ENCODE peak calls at places on chromosomes 3 and 15, in seven cellular contexts. One of them, this sample, is unnamed.

GRCh38 chr3:194130807-194131589 is 5.0 kb upstream of the HES1 start:
- DNase-seq in ovary: no peak
- DNase-seq in left ventricle myocardium inferior: no peak
- DNase-seq in suprapubic skin: no peak
- DNase-seq in fibroblast of pulmonary artery: peak; percentile 23
- DNase-seq in AG10803: peak; percentile 50
- DNase-seq in fibroblast of lung: no peak
- DNase-seq in this sample: no peak

GRCh38 chr3:64079369-64080160 is 56.3 kb upstream of the PSMD6 start:
- DNase-seq in AG10803: peak; percentile 48
- DNase-seq in fibroblast of lung: no peak
- DNase-seq in left ventricle myocardium inferior: no peak
- DNase-seq in fibroblast of pulmonary artery: no peak
- DNase-seq in ovary: no peak
- DNase-seq in suprapubic skin: no peak
- DNase-seq in this sample: peak; percentile 37

GRCh38 chr3:126277629-126278378 is 79.4 kb downstream of the KLF15 start:
- DNase-seq in fibroblast of lung: no peak
- DNase-seq in ovary: no peak
- DNase-seq in left ventricle myocardium inferior: no peak
- DNase-seq in fibroblast of pulmonary artery: no peak
- DNase-seq in AG10803: no peak
- DNase-seq in suprapubic skin: no peak
- DNase-seq in this sample: no peak

GRCh38 chr3:17828388-17828787 is 86.0 kb upstream of the TBC1D5 start:
- DNase-seq in suprapubic skin: no peak
- DNase-seq in AG10803: no peak
- DNase-seq in ovary: no peak
- DNase-seq in fibroblast of pulmonary artery: no peak
- DNase-seq in fibroblast of lung: no peak
- DNase-seq in left ventricle myocardium inferior: no peak
- DNase-seq in this sample: no peak

GRCh38 chr3:190747566-190747965 is 114.9 kb downstream of the GMNC start:
- DNase-seq in fibroblast of pulmonary artery: peak; percentile 38
- DNase-seq in left ventricle myocardium inferior: no peak
- DNase-seq in AG10803: peak; percentile 27
- DNase-seq in ovary: no peak
- DNase-seq in suprapubic skin: no peak
- DNase-seq in fibroblast of lung: peak; percentile 10
- DNase-seq in this sample: peak; percentile 62

GRCh38 chr3:141769171-141769894 is 6.1 kb downstream of the GRK7 start:
- DNase-seq in AG10803: no peak
- DNase-seq in left ventricle myocardium inferior: no peak
- DNase-seq in suprapubic skin: no peak
- DNase-seq in fibroblast of lung: no peak
- DNase-seq in fibroblast of pulmonary artery: peak; percentile 49
- DNase-seq in ovary: no peak
- DNase-seq in this sample: peak; percentile 36

GRCh38 chr3:138879541-138880380 is 45.0 kb upstream of the PIK3CB start:
- DNase-seq in fibroblast of pulmonary artery: no peak
- DNase-seq in ovary: no peak
- DNase-seq in suprapubic skin: no peak
- DNase-seq in left ventricle myocardium inferior: no peak
- DNase-seq in fibroblast of lung: no peak
- DNase-seq in AG10803: no peak
- DNase-seq in this sample: no peak

GRCh38 chr3:36635731-36636130 is 128.6 kb downstream of the DCLK3 start:
- DNase-seq in fibroblast of pulmonary artery: no peak
- DNase-seq in suprapubic skin: no peak
- DNase-seq in AG10803: peak; percentile 15
- DNase-seq in ovary: no peak
- DNase-seq in left ventricle myocardium inferior: no peak
- DNase-seq in fibroblast of lung: no peak
- DNase-seq in this sample: peak; percentile 6

GRCh38 chr3:46544771-46545503 is 21.2 kb downstream of the LRRC2 start:
- DNase-seq in ovary: no peak
- DNase-seq in AG10803: no peak
- DNase-seq in left ventricle myocardium inferior: no peak
- DNase-seq in suprapubic skin: no peak
- DNase-seq in fibroblast of lung: no peak
- DNase-seq in fibroblast of pulmonary artery: no peak
- DNase-seq in this sample: no peak

GRCh38 chr3:50850639-50851511 is 176.1 kb downstream of the DOCK3 start:
- DNase-seq in AG10803: no peak
- DNase-seq in suprapubic skin: no peak
- DNase-seq in left ventricle myocardium inferior: no peak
- DNase-seq in fibroblast of pulmonary artery: no peak
- DNase-seq in ovary: no peak
- DNase-seq in fibroblast of lung: no peak
- DNase-seq in this sample: no peak

GRCh38 chr3:20190991-20191390 is 5.0 kb upstream of the SGO1 start:
- DNase-seq in suprapubic skin: no peak
- DNase-seq in ovary: no peak
- DNase-seq in left ventricle myocardium inferior: no peak
- DNase-seq in AG10803: no peak
- DNase-seq in fibroblast of lung: no peak
- DNase-seq in fibroblast of pulmonary artery: no peak
- DNase-seq in this sample: no peak

GRCh38 chr3:189927975-189928895 is 192.5 kb downstream of the P3H2 start:
- DNase-seq in suprapubic skin: no peak
- DNase-seq in fibroblast of lung: no peak
- DNase-seq in left ventricle myocardium inferior: no peak
- DNase-seq in AG10803: no peak
- DNase-seq in fibroblast of pulmonary artery: peak; percentile 15
- DNase-seq in ovary: no peak
- DNase-seq in this sample: peak; percentile 25

GRCh38 chr3:41684802-41685740 is 276.8 kb downstream of the ULK4 start:
- DNase-seq in AG10803: peak; percentile 36
- DNase-seq in fibroblast of lung: no peak
- DNase-seq in fibroblast of pulmonary artery: no peak
- DNase-seq in left ventricle myocardium inferior: no peak
- DNase-seq in suprapubic skin: no peak
- DNase-seq in ovary: no peak
- DNase-seq in this sample: peak; percentile 20

GRCh38 chr15:51424780-51425179 is 83.3 kb downstream of the GLDN start:
- DNase-seq in fibroblast of pulmonary artery: no peak
- DNase-seq in suprapubic skin: no peak
- DNase-seq in left ventricle myocardium inferior: no peak
- DNase-seq in AG10803: no peak
- DNase-seq in fibroblast of lung: no peak
- DNase-seq in ovary: no peak
- DNase-seq in this sample: no peak

GRCh38 chr3:59777559-59778178 is 727.8 kb upstream of the CFAP20DC start:
- DNase-seq in left ventricle myocardium inferior: no peak
- DNase-seq in AG10803: no peak
- DNase-seq in suprapubic skin: no peak
- DNase-seq in fibroblast of lung: no peak
- DNase-seq in ovary: no peak
- DNase-seq in fibroblast of pulmonary artery: no peak
- DNase-seq in this sample: no peak

GRCh38 chr3:95629802-95630201 is 1184.6 kb upstream of the EPHA6 start:
- DNase-seq in suprapubic skin: no peak
- DNase-seq in fibroblast of lung: no peak
- DNase-seq in AG10803: no peak
- DNase-seq in ovary: no peak
- DNase-seq in left ventricle myocardium inferior: no peak
- DNase-seq in fibroblast of pulmonary artery: no peak
- DNase-seq in this sample: no peak

GRCh38 chr3:165837801-165838200 is 578 bp upstream of the BCHE start:
- DNase-seq in fibroblast of lung: no peak
- DNase-seq in ovary: no peak
- DNase-seq in AG10803: no peak
- DNase-seq in suprapubic skin: no peak
- DNase-seq in fibroblast of pulmonary artery: no peak
- DNase-seq in left ventricle myocardium inferior: no peak
- DNase-seq in this sample: no peak

GRCh38 chr3:12451481-12451880 is 32.8 kb upstream of the TSEN2 start:
- DNase-seq in fibroblast of lung: no peak
- DNase-seq in suprapubic skin: peak; percentile 45
- DNase-seq in fibroblast of pulmonary artery: no peak
- DNase-seq in AG10803: no peak
- DNase-seq in left ventricle myocardium inferior: no peak
- DNase-seq in ovary: no peak
- DNase-seq in this sample: no peak

GRCh38 chr15:65213241-65213640 is 2.0 kb upstream of the CILP start:
- DNase-seq in left ventricle myocardium inferior: no peak
- DNase-seq in fibroblast of pulmonary artery: no peak
- DNase-seq in ovary: no peak
- DNase-seq in suprapubic skin: no peak
- DNase-seq in fibroblast of lung: no peak
- DNase-seq in AG10803: no peak
- DNase-seq in this sample: peak; percentile 44

GRCh38 chr15:93158104-93158503 is 69.1 kb upstream of the RGMA start:
- DNase-seq in suprapubic skin: no peak
- DNase-seq in AG10803: no peak
- DNase-seq in fibroblast of pulmonary artery: no peak
- DNase-seq in ovary: no peak
- DNase-seq in left ventricle myocardium inferior: no peak
- DNase-seq in fibroblast of lung: no peak
- DNase-seq in this sample: no peak

GRCh38 chr3:126845910-126846309 is 137.0 kb upstream of the PLXNA1 start:
- DNase-seq in fibroblast of pulmonary artery: no peak
- DNase-seq in suprapubic skin: no peak
- DNase-seq in AG10803: no peak
- DNase-seq in fibroblast of lung: no peak
- DNase-seq in ovary: no peak
- DNase-seq in left ventricle myocardium inferior: no peak
- DNase-seq in this sample: no peak

GRCh38 chr15:87033056-87033455 is 953.4 kb downstream of the AGBL1 start:
- DNase-seq in fibroblast of pulmonary artery: peak; percentile 2
- DNase-seq in fibroblast of lung: no peak
- DNase-seq in ovary: no peak
- DNase-seq in suprapubic skin: no peak
- DNase-seq in AG10803: no peak
- DNase-seq in left ventricle myocardium inferior: no peak
- DNase-seq in this sample: peak; percentile 52
- TF ChIP-seq CTCF in fibroblast of pulmonary artery: peak; percentile 12
- TF ChIP-seq CTCF in fibroblast of lung: no peak
- TF ChIP-seq CTCF in ovary: no peak
- TF ChIP-seq CTCF in suprapubic skin: no peak
- TF ChIP-seq CTCF in AG10803: peak; percentile 33
- TF ChIP-seq CTCF in left ventricle myocardium inferior: peak; percentile 16
- TF ChIP-seq CTCF in this sample: peak; percentile 34

GRCh38 chr3:97719156-97719821 is 45.3 kb upstream of the ARL6 start:
- DNase-seq in fibroblast of pulmonary artery: peak; percentile 78
- DNase-seq in ovary: peak; percentile 60
- DNase-seq in left ventricle myocardium inferior: peak; percentile 46
- DNase-seq in suprapubic skin: no peak
- DNase-seq in AG10803: peak; percentile 54
- DNase-seq in fibroblast of lung: peak; percentile 67
- DNase-seq in this sample: peak; percentile 74
- H3K4me3 ChIP-seq in fibroblast of pulmonary artery: peak overlapping the region; percentile 26
- H3K4me3 ChIP-seq in ovary: no peak overlapping the region
- H3K4me3 ChIP-seq in left ventricle myocardium inferior: no peak overlapping the region
- H3K4me3 ChIP-seq in suprapubic skin: no peak overlapping the region
- H3K4me3 ChIP-seq in AG10803: no peak overlapping the region
- H3K4me3 ChIP-seq in fibroblast of lung: peak overlapping the region; percentile 35
- H3K4me3 ChIP-seq in this sample: peak overlapping the region; percentile 39

GRCh38 chr15:85314139-85314538 is 66.3 kb upstream of the AKAP13 start:
- DNase-seq in suprapubic skin: no peak
- DNase-seq in ovary: no peak
- DNase-seq in fibroblast of lung: no peak
- DNase-seq in AG10803: peak; percentile 62
- DNase-seq in left ventricle myocardium inferior: no peak
- DNase-seq in fibroblast of pulmonary artery: no peak
- DNase-seq in this sample: no peak

GRCh38 chr15:85312486-85312885 is 67.9 kb upstream of the AKAP13 start:
- DNase-seq in fibroblast of lung: peak; percentile 24
- DNase-seq in left ventricle myocardium inferior: no peak
- DNase-seq in AG10803: peak; percentile 18
- DNase-seq in suprapubic skin: no peak
- DNase-seq in ovary: no peak
- DNase-seq in fibroblast of pulmonary artery: peak; percentile 46
- DNase-seq in this sample: no peak

GRCh38 chr15:85313339-85313738 is 67.1 kb upstream of the AKAP13 start:
- DNase-seq in ovary: no peak
- DNase-seq in fibroblast of pulmonary artery: no peak
- DNase-seq in AG10803: no peak
- DNase-seq in fibroblast of lung: no peak
- DNase-seq in suprapubic skin: no peak
- DNase-seq in left ventricle myocardium inferior: no peak
- DNase-seq in this sample: no peak

GRCh38 chr15:85311647-85312046 is 68.8 kb upstream of the AKAP13 start:
- DNase-seq in left ventricle myocardium inferior: no peak
- DNase-seq in suprapubic skin: no peak
- DNase-seq in AG10803: no peak
- DNase-seq in fibroblast of pulmonary artery: no peak
- DNase-seq in fibroblast of lung: no peak
- DNase-seq in ovary: no peak
- DNase-seq in this sample: no peak

DNA sequence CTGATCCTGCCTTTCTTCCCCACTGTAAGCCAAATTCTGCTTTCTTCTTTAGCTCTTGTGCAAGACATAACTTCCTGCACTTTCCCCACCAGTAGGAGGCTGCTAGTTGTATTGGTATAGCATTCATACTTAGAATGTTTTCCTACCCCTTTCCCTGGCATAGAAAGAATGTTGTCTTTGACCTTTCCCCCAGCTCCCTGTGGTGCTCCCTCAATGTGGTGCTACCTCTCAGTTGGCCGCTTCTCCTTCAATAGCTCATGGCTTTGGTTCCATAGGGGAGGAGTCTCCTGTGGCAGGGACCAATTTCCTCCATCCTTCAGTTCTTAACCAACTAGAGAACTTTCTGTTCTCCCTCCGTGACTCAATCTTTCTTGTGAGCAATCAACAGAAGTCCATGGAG is 67.5 kb upstream of the AKAP13 start:
- DNase-seq in left ventricle myocardium inferior: no peak
- DNase-seq in fibroblast of lung: peak; percentile 53
- DNase-seq in AG10803: peak; percentile 62
- DNase-seq in ovary: no peak
- DNase-seq in fibroblast of pulmonary artery: peak; percentile 76
- DNase-seq in suprapubic skin: no peak
- DNase-seq in this sample: peak; percentile 53
- TF ChIP-seq CTCF in left ventricle myocardium inferior: no peak
- TF ChIP-seq CTCF in fibroblast of lung: peak; percentile 41
- TF ChIP-seq CTCF in AG10803: peak; percentile 49
- TF ChIP-seq CTCF in ovary: no peak
- TF ChIP-seq CTCF in fibroblast of pulmonary artery: peak; percentile 57
- TF ChIP-seq CTCF in suprapubic skin: no peak
- TF ChIP-seq CTCF in this sample: peak; percentile 37

GRCh38 chr3:112979244-112979832 is 4.4 kb upstream of the CD200R1 start:
- DNase-seq in left ventricle myocardium inferior: no peak
- DNase-seq in fibroblast of pulmonary artery: peak; percentile 56
- DNase-seq in suprapubic skin: no peak
- DNase-seq in ovary: no peak
- DNase-seq in fibroblast of lung: peak; percentile 61
- DNase-seq in AG10803: peak; percentile 34
- DNase-seq in this sample: peak; percentile 71

GRCh38 chr3:112982710-112983109 is 7.8 kb upstream of the CD200R1 start:
- DNase-seq in suprapubic skin: no peak
- DNase-seq in fibroblast of lung: no peak
- DNase-seq in left ventricle myocardium inferior: no peak
- DNase-seq in ovary: no peak
- DNase-seq in fibroblast of pulmonary artery: no peak
- DNase-seq in AG10803: no peak
- DNase-seq in this sample: no peak

GRCh38 chr3:112980080-112980479 is 5.2 kb upstream of the CD200R1 start:
- DNase-seq in AG10803: no peak
- DNase-seq in left ventricle myocardium inferior: no peak
- DNase-seq in fibroblast of pulmonary artery: no peak
- DNase-seq in fibroblast of lung: peak; percentile 14
- DNase-seq in suprapubic skin: no peak
- DNase-seq in ovary: no peak
- DNase-seq in this sample: no peak

GRCh38 chr3:112987710-112988334 is 3.0 kb upstream of the GTPBP8 start:
- DNase-seq in suprapubic skin: no peak
- DNase-seq in AG10803: no peak
- DNase-seq in left ventricle myocardium inferior: no peak
- DNase-seq in ovary: no peak
- DNase-seq in fibroblast of pulmonary artery: no peak
- DNase-seq in fibroblast of lung: no peak
- DNase-seq in this sample: no peak

GRCh38 chr3:112984485-112984884 is 6.3 kb upstream of the GTPBP8 start:
- DNase-seq in fibroblast of pulmonary artery: peak; percentile 29
- DNase-seq in left ventricle myocardium inferior: no peak
- DNase-seq in fibroblast of lung: peak; percentile 11
- DNase-seq in AG10803: no peak
- DNase-seq in suprapubic skin: no peak
- DNase-seq in ovary: no peak
- DNase-seq in this sample: no peak
- H3K4me3 ChIP-seq in fibroblast of pulmonary artery: no peak overlapping the region
- H3K4me3 ChIP-seq in left ventricle myocardium inferior: no peak overlapping the region
- H3K4me3 ChIP-seq in fibroblast of lung: no peak overlapping the region
- H3K4me3 ChIP-seq in AG10803: no peak overlapping the region
- H3K4me3 ChIP-seq in suprapubic skin: no peak overlapping the region
- H3K4me3 ChIP-seq in ovary: no peak overlapping the region
- H3K4me3 ChIP-seq in this sample: no peak overlapping the region

This sample was measured in fibroblast of the aortic adventitia.